ENCODE peak calls at places on chromosomes 11 and 22, in five cellular contexts. M is ACHN; W is iris pigment epithelial cell; L is NCI-H748 treated with DMSO at 0.1 percent for 48 hours; F is activated CD4-positive, alpha-beta T cell treated with anti-CD3 and anti-CD28 coated beads, Interleukin-2, amount 10 ng/mL, durations not matched to agents 7 days and 5 days. B is an unnamed sample.

GRCh38 chr11:65380460-65381126 is 1.9 kb downstream of the SLC25A45 start:
- DNase-seq in F (no peak), W (no peak), L (no peak), M (no peak), B (no peak)

GRCh38 chr11:102521121-102521520 is 9.4 kb downstream of the MMP7 start:
- DNase-seq in F (no peak), W (no peak), M (no peak), L (no peak), B (no peak)

GRCh38 chr11:68127791-68128681 is 6.8 kb upstream of the CHKA start:
- DNase-seq in F (no peak), M (peak), L (no peak), W (peak), B (no peak)

GRCh38 chr22:48803171-48803992 is 1024.3 kb downstream of the BRD1 start:
- DNase-seq in M (no peak), W (no peak), L (no peak), F (peak), B (no peak)

GRCh38 chr11:58926695-58927094 is 12.6 kb upstream of the GLYATL1 start:
- DNase-seq in F (no peak), L (no peak), W (peak), M (peak), B (no peak)

GRCh38 chr11:68226421-68226820 is 13.3 kb upstream of the KMT5B start:
- DNase-seq in M (no peak), W (no peak), L (no peak), F (no peak), B (no peak)

GRCh38 chr22:17140826-17141771 is 18.0 kb downstream of the HDHD5 start:
- DNase-seq in L (no peak), M (no peak), F (no peak), W (no peak), B (no peak)

GRCh38 chr22:37465721-37466120 is 20.5 kb downstream of the MFNG start:
- DNase-seq in W (no peak), F (no peak), L (no peak), M (no peak), B (no peak)

GRCh38 chr22:42548597-42549328 is 5.0 kb upstream of the SERHL2 start:
- DNase-seq in M (no peak), L (no peak), F (no peak), W (no peak), B (no peak)

GRCh38 chr11:18707811-18708340 is 9.3 kb downstream of the TMEM86A start:
- DNase-seq in W (no peak), F (no peak), M (no peak), L (no peak), B (no peak)

GRCh38 chr11:9473408-9473807 is 12.6 kb downstream of the ZNF143 start:
- DNase-seq in F (no peak), L (no peak), W (no peak), M (no peak), B (no peak)

GRCh38 chr11:108880510-108880909 is 215.6 kb downstream of the DDX10 start:
- DNase-seq in L (no peak), M (no peak), F (no peak), W (peak), B (no peak)

GRCh38 chr11:65352783-65353182 is 1.8 kb upstream of the TIGD3 start:
- DNase-seq in M (peak), F (no peak), L (no peak), W (no peak), B (no peak)

GRCh38 chr22:32364210-32364609 is 6.5 kb downstream of the RFPL3 start:
- DNase-seq in F (no peak), M (no peak), W (no peak), L (no peak), B (no peak)

GRCh38 chr22:42066133-42066761 is 4.4 kb downstream of the NAGA start:
- DNase-seq in L (no peak), M (no peak), F (no peak), W (no peak), B (no peak)

GRCh38 chr22:40422558-40423245 is 52.3 kb downstream of the SGSM3 start:
- DNase-seq in W (no peak), M (no peak), L (no peak), F (no peak), B (no peak)

GRCh38 chr11:114075891-114076441 is 16.5 kb downstream of the ZBTB16 start:
- DNase-seq in W (peak), F (peak), M (peak), L (no peak), B (no peak)

GRCh38 chr22:27934069-27934468 is 15.0 kb upstream of the PITPNB start:
- DNase-seq in M (no peak), L (no peak), W (no peak), F (no peak), B (no peak)

GRCh38 chr11:69152748-69153446 is 2.8 kb upstream of the SMIM38 start:
- DNase-seq in F (no peak), M (no peak), W (no peak), L (no peak), B (no peak)

GRCh38 chr11:47395225-47396048 is 13.0 kb upstream of the SLC39A13 start:
- DNase-seq in W (no peak), F (no peak), M (no peak), L (no peak), B (no peak)

GRCh38 chr11:1382831-1383607 is 6.7 kb upstream of the BRSK2 start:
- DNase-seq in W (peak), F (peak), M (peak), L (peak), B (peak)

B was measured in NCI-H774.